ENCODE peak calls at places on chromosomes 13 and 19, in eight cellular contexts. R is CD4-positive, alpha-beta memory T cell; H is stimulated activated naive CD8-positive, alpha-beta T cell treated with anti-CD3 and anti-CD28 coated beads, Interleukin-15, Interleukin-2, amounts not matched to agents 100 U/mL and 50 U/mL, for 24 hours; O is spleen; F is caudate nucleus; M is cardiac muscle cell; N is activated gamma-delta T cell treated with anti-CD3 and anti-CD28 coated beads, Interleukin-2, amount 50 U/mL, for 16 hours; G is MG63. S is an unnamed sample.

GRCh38 chr13:30934803-30935202 is 2.3 kb downstream of the TEX26 start:
- DNase-seq in R (no peak), H (no peak), O (no peak), F (no peak), M (no peak), N (no peak), G (no peak), S (no peak)

GRCh38 chr19:18322318-18322758 is 538 bp downstream of the LSM4 start:
- DNase-seq in R (no peak), H (peak), O (no peak), F (no peak), M (peak), N (no peak), G (peak), S (no peak)

GRCh38 chr19:6039541-6040225 is 61.7 kb upstream of the RANBP3 start:
- DNase-seq in R (no peak), H (no peak), O (no peak), F (no peak), M (no peak), N (no peak), G (no peak), S (no peak)

GRCh38 chr19:18284710-18285430 is 3.4 kb upstream of the JUND start:
- DNase-seq in R (no peak), H (peak), O (peak), F (no peak), M (no peak), N (no peak), G (no peak), S (no peak)

GRCh38 chr19:29682236-29682895 is 17.1 kb downstream of the PLEKHF1 start:
- DNase-seq in R (no peak), H (no peak), O (peak), F (peak), M (no peak), N (no peak), G (no peak), S (no peak)

GRCh38 chr13:44199627-44200207 is 173.9 kb upstream of the SERP2 start:
- DNase-seq in R (no peak), H (no peak), O (no peak), F (no peak), M (no peak), N (no peak), G (no peak), S (no peak)

GRCh38 chr13:101425623-101426022 is 9.3 kb upstream of the NALCN start:
- DNase-seq in R (no peak), H (no peak), O (no peak), F (no peak), M (no peak), N (no peak), G (no peak), S (no peak)

GRCh38 chr13:27962982-27963381 is 6.1 kb downstream of the CDX2 start:
- DNase-seq in R (no peak), H (no peak), O (no peak), F (no peak), M (no peak), N (no peak), G (no peak), S (no peak)

GRCh38 chr19:295687-296370 is 4.6 kb upstream of the PLPP2 start:
- DNase-seq in R (no peak), H (no peak), O (no peak), F (no peak), M (no peak), N (no peak), G (no peak), S (no peak)

GRCh38 chr19:29259153-29259552 is 46.2 kb upstream of the UQCRFS1 start:
- DNase-seq in R (no peak), H (no peak), O (no peak), F (no peak), M (no peak), N (no peak), G (no peak), S (no peak)

GRCh38 chr13:71368301-71368700 is 498.7 kb downstream of the DACH1 start:
- DNase-seq in R (no peak), H (no peak), O (no peak), F (no peak), M (no peak), N (no peak), G (no peak), S (no peak)

GRCh38 chr13:19670147-19670546 is 36.7 kb downstream of the MPHOSPH8 start:
- DNase-seq in R (no peak), H (no peak), O (no peak), F (no peak), M (no peak), N (no peak), G (no peak), S (no peak)

GRCh38 chr13:113390874-113391497 is 27.1 kb upstream of the GRTP1 start:
- DNase-seq in R (no peak), H (no peak), O (no peak), F (no peak), M (no peak), N (no peak), G (no peak), S (no peak)

S was measured in effector CD4-positive, alpha-beta T cell.